ENCODE peak calls at places on chromosomes 12 and 14, in five cellular contexts. T is NCI-H526, W is Caki2, O is HCT116, B is endodermal cell. N is an unnamed sample.

GRCh38 chr12:26523708-26524150 is 309.3 kb downstream of the ITPR2 start:
- DNase-seq in T (no peak), W (peak), O (no peak), B (no peak), N (peak)

GRCh38 chr12:107057071-107057834 is 36.1 kb downstream of the CRY1 start:
- DNase-seq in T (no peak), W (no peak), O (no peak), B (no peak), N (no peak)

GRCh38 chr12:115160290-115161108 is 476.5 kb upstream of the TBX3 start:
- DNase-seq in T (peak), W (no peak), O (no peak), B (no peak), N (no peak)

GRCh38 chr14:64193821-64194220 is 100.3 kb downstream of the ESR2 start:
- DNase-seq in T (no peak), W (no peak), O (no peak), B (no peak), N (no peak)

GRCh38 chr14:71062581-71063303 is 155.5 kb downstream of the PCNX1 start:
- DNase-seq in T (no peak), W (no peak), O (no peak), B (no peak), N (no peak)

GRCh38 chr12:125114365-125115141 is 49.3 kb downstream of the AACS start:
- DNase-seq in T (no peak), W (no peak), O (no peak), B (no peak), N (no peak)

GRCh38 chr12:121990692-121991603 is 30.7 kb upstream of the BCL7A start:
- DNase-seq in T (no peak), W (no peak), O (no peak), B (no peak), N (no peak)

GRCh38 chr14:77988966-77989365 is 181.2 kb upstream of the NRXN3 start:
- DNase-seq in T (no peak), W (peak), O (no peak), B (peak), N (no peak)

GRCh38 chr12:3119745-3120660 is 42.8 kb downstream of the TSPAN9 start:
- DNase-seq in T (no peak), W (no peak), O (no peak), B (no peak), N (no peak)

GRCh38 chr12:39103552-39104165 is 198.3 kb upstream of the CPNE8 start:
- DNase-seq in T (peak), W (peak), O (peak), B (peak), N (no peak)

GRCh38 chr14:103123634-103124500 is 606 bp downstream of the TNFAIP2 start:
- DNase-seq in T (peak), W (peak), O (no peak), B (peak), N (peak)

GRCh38 chr14:58662759-58663158 is 25.0 kb downstream of the DACT1 start:
- DNase-seq in T (no peak), W (no peak), O (no peak), B (no peak), N (no peak)

GRCh38 chr14:101234588-101234937 is 326.7 kb upstream of the DIO3 start:
- DNase-seq in T (no peak), W (no peak), O (no peak), B (peak), N (no peak)

GRCh38 chr12:109944561-109944960 is 44.5 kb downstream of the TCHP start:
- DNase-seq in T (no peak), W (no peak), O (no peak), B (no peak), N (no peak)

GRCh38 chr12:93848453-93849120 is 171.4 kb downstream of the CRADD start:
- DNase-seq in T (no peak), W (no peak), O (no peak), B (no peak), N (peak)

GRCh38 chr14:102784892-102785597 is 7.8 kb downstream of the TRAF3 start:
- DNase-seq in T (no peak), W (no peak), O (no peak), B (no peak), N (no peak)

GRCh38 chr12:1093166-1093751 is 102.2 kb downstream of the ERC1 start:
- DNase-seq in T (peak), W (peak), O (peak), B (peak), N (no peak)

GRCh38 chr12:50390284-50390683 is 6.1 kb downstream of the FAM186A start:
- DNase-seq in T (no peak), W (peak), O (peak), B (no peak), N (no peak)

GRCh38 chr14:26849514-26849913 is 251.7 kb upstream of the NOVA1 start:
- DNase-seq in T (no peak), W (no peak), O (no peak), B (no peak), N (no peak)

GRCh38 chr12:126617312-126617711 is 1552.1 kb downstream of the AACS start:
- DNase-seq in T (peak), W (no peak), O (no peak), B (peak), N (no peak)

GRCh38 chr12:117098361-117099217 is 627 bp downstream of the TESC start:
- DNase-seq in T (peak), W (no peak), O (no peak), B (peak), N (no peak)

GRCh38 chr12:55698965-55699364 is 8.7 kb downstream of the ITGA7 start:
- DNase-seq in T (no peak), W (no peak), O (no peak), B (no peak), N (no peak)

GRCh38 chr14:106879241-106879640 is 1352.9 kb downstream of the TMEM121 start:
- DNase-seq in T (peak), W (no peak), O (peak), B (no peak), N (peak)

GRCh38 chr12:48925218-48925871 is at the start of gene FKBP11:
- DNase-seq in T (peak), W (peak), O (no peak), B (peak), N (no peak)

GRCh38 chr12:111431772-111432171 is 26.0 kb downstream of the SH2B3 start:
- DNase-seq in T (no peak), W (no peak), O (no peak), B (no peak), N (no peak)

GRCh38 chr12:74337951-74338350 is 199.7 kb upstream of the ATXN7L3B start:
- DNase-seq in T (no peak), W (peak), O (peak), B (no peak), N (no peak)

GRCh38 chr12:109625131-109625559 is 51.6 kb downstream of the MVK start:
- DNase-seq in T (no peak), W (peak), O (peak), B (peak), N (no peak)

GRCh38 chr14:54617467-54617866 is 50.5 kb downstream of the SAMD4A start:
- DNase-seq in T (no peak), W (no peak), O (no peak), B (no peak), N (no peak)

GRCh38 chr12:28645891-28646290 is 455.6 kb downstream of the CCDC91 start:
- DNase-seq in T (peak), W (no peak), O (no peak), B (peak), N (no peak)

N was measured in CD14-positive monocyte.